ENCODE peak calls at places on chromosomes 2 and 18, in nine cellular contexts. R is neuronal stem cell; M is NCI-H748 treated with DMSO at 0.1 percent for 48 hours; A is CD4-positive, alpha-beta T cell; G is activated T-helper 2 cell treated with anti-CD3 and anti-CD28 coated beads, Interferon-gamma antibody, Interleukin-2, Interleukin-4, amounts not matched to agents 10 μg/mL and 5 μg/mL and 100 μg/mL, durations not matched to agents 14 hours and 24 hours and 36 hours; B is AG08395; X is stimulated activated CD4-positive, alpha-beta T cell treated with anti-CD3 and anti-CD28 coated beads, TNF-alpha, amount 100 ng/mL, for 4 hours; L is CD8-positive, alpha-beta T cell; K is NAMALWA. H is an unnamed sample.

GRCh38 chr18:13513015-13513414 is 213.3 kb downstream of the FAM210A start:
- DNase-seq in R (no peak), M (no peak), A (no peak), G (no peak), B (no peak), X (no peak), L (no peak), K (no peak), H (no peak)

GRCh38 chr2:199848323-199848722 is 2.7 kb downstream of the FTCDNL1 start:
- DNase-seq in R (no peak), M (peak), A (no peak), G (no peak), B (no peak), X (no peak), L (no peak), K (no peak), H (no peak)

GRCh38 chr2:69449906-69450305 is 12.7 kb upstream of the NFU1 start:
- DNase-seq in R (no peak), M (no peak), A (no peak), G (no peak), B (no peak), X (no peak), L (no peak), K (no peak), H (no peak)

GRCh38 chr18:67282796-67283195 is 233.7 kb downstream of the DSEL start:
- DNase-seq in R (no peak), M (no peak), A (no peak), G (no peak), B (peak), X (no peak), L (no peak), K (no peak), H (peak)

GRCh38 chr2:61017556-61018318 is at the start of the genes PEX13 and PUS10:
- DNase-seq in R (peak), M (no peak), A (peak), G (peak), B (peak), X (peak), L (peak), K (peak), H (peak)

GRCh38 chr2:28545590-28546195 is 49.8 kb downstream of the PLB1 start:
- DNase-seq in R (no peak), M (no peak), A (no peak), G (peak), B (no peak), X (no peak), L (peak), K (no peak), H (no peak)

GRCh38 chr2:14016289-14016955 is 616.1 kb upstream of the LRATD1 start:
- DNase-seq in R (no peak), M (no peak), A (no peak), G (no peak), B (no peak), X (no peak), L (no peak), K (no peak), H (no peak)

GRCh38 chr2:187003611-187004010 is 154.6 kb upstream of the ZSWIM2 start:
- DNase-seq in R (no peak), M (no peak), A (no peak), G (no peak), B (no peak), X (no peak), L (no peak), K (no peak), H (no peak)

GRCh38 chr2:237060518-237061312 is 25.0 kb upstream of the COPS8 start:
- DNase-seq in R (peak), M (peak), A (no peak), G (no peak), B (peak), X (no peak), L (no peak), K (peak), H (no peak)

GRCh38 chr18:38563396-38563980 is 997.9 kb upstream of the CELF4 start:
- DNase-seq in R (no peak), M (no peak), A (no peak), G (no peak), B (no peak), X (no peak), L (no peak), K (no peak), H (no peak)

GRCh38 chr2:8543412-8544167 is 138.3 kb upstream of the ID2 start:
- DNase-seq in R (no peak), M (no peak), A (no peak), G (peak), B (peak), X (peak), L (peak), K (peak), H (peak)

GRCh38 chr18:45275367-45276113 is 339.7 kb upstream of the SLC14A2 start:
- DNase-seq in R (no peak), M (peak), A (no peak), G (no peak), B (no peak), X (no peak), L (no peak), K (peak), H (no peak)

GRCh38 chr18:9835112-9835755 is 50.5 kb upstream of the TXNDC2 start:
- DNase-seq in R (no peak), M (peak), A (no peak), G (no peak), B (no peak), X (no peak), L (no peak), K (no peak), H (no peak)

GRCh38 chr2:54084600-54084999 is 30.8 kb upstream of the ACYP2 start:
- DNase-seq in R (no peak), M (no peak), A (no peak), G (no peak), B (peak), X (no peak), L (no peak), K (no peak), H (no peak)

GRCh38 chr2:120305296-120305695 is 40.6 kb upstream of the INHBB start:
- DNase-seq in R (no peak), M (no peak), A (no peak), G (no peak), B (no peak), X (no peak), L (no peak), K (no peak), H (no peak)

GRCh38 chr2:120435671-120436459 is 89.9 kb downstream of the INHBB start:
- DNase-seq in R (no peak), M (no peak), A (no peak), G (no peak), B (no peak), X (no peak), L (no peak), K (no peak), H (no peak)

GRCh38 chr2:61318553-61318952 is 152.3 kb downstream of the USP34 start:
- DNase-seq in R (no peak), M (no peak), A (no peak), G (no peak), B (no peak), X (no peak), L (no peak), K (no peak), H (no peak)

GRCh38 chr2:211216221-211216620 is 659.8 kb downstream of the CPS1 start:
- DNase-seq in R (no peak), M (no peak), A (no peak), G (no peak), B (no peak), X (no peak), L (no peak), K (peak), H (no peak)

GRCh38 chr2:209472386-209472832 is 48.6 kb downstream of the MAP2 start:
- DNase-seq in R (no peak), M (no peak), A (no peak), G (no peak), B (peak), X (no peak), L (no peak), K (no peak), H (no peak)

GRCh38 chr2:28683100-28683706 is 68.4 kb upstream of the PPP1CB start:
- DNase-seq in R (no peak), M (no peak), A (no peak), G (no peak), B (peak), X (no peak), L (no peak), K (peak), H (no peak)